ENCODE peak calls at places on chromosomes 12 and 14, in nine cellular contexts. O is fibroblast of the aortic adventitia, A is ELF-1, E is mucosa of gallbladder, P is endodermal cell, H is LoVo, Y is EL, Z is NCI-H226, D is COR-L47. X is an unnamed sample.

GRCh38 chr12:119354187-119354586 is 19.7 kb downstream of the CCDC60 start:
- DNase-seq in O (no peak), A (no peak), E (no peak), P (no peak), H (no peak), Y (no peak), Z (no peak), D (peak), X (no peak)

GRCh38 chr14:56945291-56945690 is 135.0 kb upstream of the OTX2 start:
- DNase-seq in O (no peak), A (no peak), E (no peak), P (no peak), H (no peak), Y (no peak), Z (no peak), D (no peak), X (no peak)

GRCh38 chr14:75913183-75913582 is 68.6 kb downstream of the TGFB3 start:
- DNase-seq in O (no peak), A (no peak), E (no peak), P (no peak), H (no peak), Y (no peak), Z (no peak), D (no peak), X (no peak)

GRCh38 chr14:89915114-89915878 is 39.2 kb downstream of the EFCAB11 start:
- DNase-seq in O (peak), A (peak), E (peak), P (peak), H (peak), Y (peak), Z (peak), D (peak), X (peak)

GRCh38 chr14:103528158-103528511 is 861 bp upstream of the TRMT61A start:
- DNase-seq in O (peak), A (peak), E (no peak), P (no peak), H (no peak), Y (peak), Z (no peak), D (peak), X (peak)

GRCh38 chr12:8917031-8917430 is 2.7 kb downstream of the PHC1 start:
- DNase-seq in O (no peak), A (no peak), E (no peak), P (no peak), H (no peak), Y (no peak), Z (no peak), D (no peak), X (no peak)

GRCh38 chr12:109840349-109841073 is 7.3 kb upstream of the TRPV4 start:
- DNase-seq in O (no peak), A (peak), E (peak), P (peak), H (peak), Y (no peak), Z (peak), D (peak), X (no peak)

GRCh38 chr12:779745-780734 is 27.7 kb downstream of the WNK1 start:
- DNase-seq in O (peak), A (no peak), E (no peak), P (no peak), H (peak), Y (peak), Z (peak), D (no peak), X (no peak)

GRCh38 chr14:99829450-99829849 is 36.2 kb downstream of the EML1 start:
- DNase-seq in O (no peak), A (no peak), E (no peak), P (no peak), H (no peak), Y (no peak), Z (no peak), D (no peak), X (no peak)

GRCh38 chr14:103828315-103828967 is 18.9 kb downstream of the PPP1R13B start:
- DNase-seq in O (peak), A (no peak), E (no peak), P (no peak), H (no peak), Y (no peak), Z (no peak), D (no peak), X (peak)

GRCh38 chr12:45336762-45337596 is 121.1 kb downstream of the ANO6 start:
- DNase-seq in O (peak), A (no peak), E (no peak), P (no peak), H (no peak), Y (peak), Z (peak), D (no peak), X (no peak)

GRCh38 chr12:16437926-16438325 is 90.5 kb downstream of the MGST1 start:
- DNase-seq in O (no peak), A (no peak), E (no peak), P (no peak), H (no peak), Y (no peak), Z (no peak), D (no peak), X (no peak)

GRCh38 chr12:4855121-4855924 is 54.4 kb upstream of the KCNA1 start:
- DNase-seq in O (peak), A (peak), E (peak), P (peak), H (peak), Y (peak), Z (peak), D (peak), X (peak)

GRCh38 chr12:1350934-1351240 is 243.5 kb downstream of the FBXL14 start:
- DNase-seq in O (no peak), A (no peak), E (no peak), P (no peak), H (no peak), Y (peak), Z (peak), D (no peak), X (no peak)

GRCh38 chr14:64871344-64871743 is 8.4 kb downstream of the SPTB start:
- DNase-seq in O (no peak), A (no peak), E (no peak), P (no peak), H (no peak), Y (no peak), Z (no peak), D (no peak), X (no peak)

GRCh38 chr12:57250956-57251355 is at the start of gene STAC3:
- DNase-seq in O (no peak), A (no peak), E (no peak), P (peak), H (no peak), Y (no peak), Z (no peak), D (no peak), X (no peak)

GRCh38 chr12:19833775-19834501 is 394.6 kb downstream of the AEBP2 start:
- DNase-seq in O (peak), A (no peak), E (no peak), P (no peak), H (no peak), Y (peak), Z (peak), D (no peak), X (no peak)

GRCh38 chr14:71336488-71337192 is 429.4 kb downstream of the PCNX1 start:
- DNase-seq in O (no peak), A (no peak), E (no peak), P (no peak), H (peak), Y (no peak), Z (no peak), D (no peak), X (no peak)

GRCh38 chr12:45973526-45973925 is 16.8 kb downstream of the SCAF11 start:
- DNase-seq in O (peak), A (no peak), E (no peak), P (no peak), H (no peak), Y (peak), Z (peak), D (no peak), X (no peak)

GRCh38 chr14:103232831-103233319 is 101.2 kb upstream of the EIF5 start:
- DNase-seq in O (no peak), A (no peak), E (no peak), P (no peak), H (no peak), Y (no peak), Z (no peak), D (peak), X (no peak)

GRCh38 chr12:44507471-44507870 is 368.6 kb downstream of the NELL2 start:
- DNase-seq in O (no peak), A (no peak), E (no peak), P (no peak), H (no peak), Y (no peak), Z (no peak), D (no peak), X (no peak)

X was measured in stomach.